ENCODE peak calls at places on chromosomes 7 and 10, in seven cellular contexts. I is GM10248; M is NCI-H524; N is KG1; Z is tibial artery; T is posterior cingulate gyrus; Y is activated naive CD4-positive, alpha-beta T cell treated with anti-CD3 and anti-CD28 coated beads, Interleukin-2, amount 10 ng/mL, durations not matched to agents 7 days and 5 days. X is an unnamed sample.

GRCh38 chr7:12674861-12675260 is 12.6 kb upstream of the ARL4A start:
- DNase-seq in I (peak; percentile 39), Y (peak; percentile 63), N (no peak), T (no peak), Z (no peak), M (no peak), X (no peak)

GRCh38 chr7:46432666-46433065 is 511.6 kb upstream of the IGFBP3 start:
- DNase-seq in T (no peak), M (no peak), I (no peak), N (no peak), Z (no peak), Y (no peak), X (no peak)

GRCh38 chr10:51706225-51706624 is 6.8 kb upstream of the CSTF2T start:
- DNase-seq in I (no peak), M (no peak), Z (peak; percentile 95), T (no peak), Y (no peak), N (no peak), X (no peak)

GRCh38 chr10:103155485-103156085 is 37.5 kb downstream of the NT5C2 start:
- DNase-seq in M (no peak), Z (no peak), Y (no peak), N (no peak), T (no peak), I (no peak), X (no peak)

GRCh38 chr10:103765981-103766380 is 89.4 kb downstream of the SH3PXD2A start:
- DNase-seq in Y (peak; percentile 80), I (no peak), T (no peak), N (no peak), M (no peak), Z (no peak), X (no peak)

GRCh38 chr10:125037145-125037544 is 95.2 kb downstream of the ZRANB1 start:
- DNase-seq in N (no peak), Z (peak; percentile 88), M (no peak), I (no peak), Y (no peak), T (no peak), X (no peak)

GRCh38 chr7:20264623-20265022 is 47.4 kb upstream of the MACC1 start:
- DNase-seq in N (no peak), Y (no peak), I (no peak), M (no peak), Z (no peak), T (no peak), X (no peak)

GRCh38 chr7:138975343-138976104 is 5.7 kb downstream of the KIAA1549 start:
- DNase-seq in T (no peak), I (no peak), Z (no peak), Y (no peak), M (peak; percentile 74), N (no peak), X (no peak)

GRCh38 chr7:21941570-21942224 is 4.0 kb downstream of the CDCA7L start:
- DNase-seq in Z (no peak), N (no peak), Y (peak; percentile 28), T (no peak), M (no peak), I (no peak), X (no peak)

GRCh38 chr7:34900891-34901493 is 136.3 kb downstream of the DPY19L1 start:
- DNase-seq in I (peak; percentile 44), N (no peak), Z (no peak), T (no peak), M (no peak), Y (no peak), X (no peak)

GRCh38 chr7:16954326-16954725 is 72.5 kb upstream of the AGR3 start:
- DNase-seq in Y (no peak), T (no peak), N (no peak), M (no peak), Z (no peak), I (no peak), X (no peak)

GRCh38 chr10:78973901-78974408 is 94.8 kb upstream of the ZMIZ1 start:
- DNase-seq in M (peak; percentile 79), Z (no peak), N (no peak), I (no peak), T (peak; percentile 92), Y (peak; percentile 66), X (peak; percentile 81)

GRCh38 chr10:71083457-71083975 is 128.9 kb upstream of the UNC5B start:
- DNase-seq in Z (peak; percentile 44), Y (no peak), M (no peak), I (no peak), N (no peak), T (no peak), X (no peak)

GRCh38 chr10:86001521-86001920 is 365.1 kb downstream of the GRID1 start:
- DNase-seq in Y (no peak), M (no peak), I (no peak), N (no peak), T (no peak), Z (no peak), X (no peak)

GRCh38 chr10:17007836-17008235 is 121.8 kb downstream of the CUBN start:
- DNase-seq in T (no peak), I (no peak), Z (no peak), M (no peak), Y (no peak), N (no peak), X (no peak)

GRCh38 chr7:85023066-85023687 is 163.7 kb downstream of the SEMA3D start:
- DNase-seq in M (peak; percentile 38), Z (no peak), Y (peak; percentile 27), N (peak; percentile 10), I (peak; percentile 3), T (no peak), X (peak; percentile 34)

GRCh38 chr7:134835463-134835823 is 56.0 kb downstream of the CALD1 start:
- DNase-seq in Z (no peak), M (no peak), T (no peak), N (no peak), Y (no peak), I (no peak), X (no peak)

GRCh38 chr7:67523706-67524105 is 527.1 kb downstream of the TYW1 start:
- DNase-seq in Z (no peak), N (no peak), I (no peak), T (no peak), Y (no peak), M (peak; percentile 87), X (no peak)

GRCh38 chr7:151719031-151719894 is 157.7 kb downstream of the PRKAG2 start:
- DNase-seq in M (no peak), Z (no peak), I (no peak), N (no peak), Y (no peak), T (no peak), X (no peak)

GRCh38 chr7:54546081-54546985 is 4.2 kb downstream of the VSTM2A start:
- DNase-seq in Z (no peak), I (no peak), N (no peak), Y (no peak), T (peak; percentile 82), M (peak; percentile 70), X (no peak)

GRCh38 chr7:12152196-12152918 is 58.7 kb upstream of the TMEM106B start:
- DNase-seq in N (no peak), T (no peak), I (no peak), Z (no peak), Y (no peak), M (no peak), X (peak; percentile 14)

GRCh38 chr10:95407546-95407945 is 116.7 kb upstream of the PDLIM1 start:
- DNase-seq in I (no peak), M (no peak), N (no peak), T (no peak), Z (no peak), Y (no peak), X (no peak)

GRCh38 chr10:99520040-99520803 is 12.5 kb upstream of the NKX2-3 start:
- DNase-seq in Z (no peak), M (no peak), N (no peak), T (no peak), I (no peak), Y (no peak), X (no peak)

GRCh38 chr7:36023025-36023424 is 130.0 kb upstream of the EEPD1 start:
- DNase-seq in Z (no peak), Y (no peak), I (no peak), T (no peak), M (no peak), N (no peak), X (no peak)

GRCh38 chr7:43692582-43693373 is 36.5 kb downstream of the COA1 start:
- DNase-seq in I (no peak), M (no peak), T (no peak), Y (no peak), N (no peak), Z (no peak), X (no peak)

GRCh38 chr10:86409183-86409582 is 42.6 kb upstream of the GRID1 start:
- DNase-seq in M (no peak), I (no peak), N (no peak), Y (no peak), T (no peak), Z (no peak), X (no peak)

GRCh38 chr7:157568785-157569584 is 232.2 kb downstream of the DNAJB6 start:
- DNase-seq in N (peak; percentile 2), T (peak; percentile 87), Y (peak; percentile 80), I (peak; percentile 39), M (peak; percentile 79), Z (no peak), X (peak; percentile 30)

GRCh38 chr10:83037653-83038052 is 1101.7 kb upstream of the GHITM start:
- DNase-seq in Y (no peak), T (no peak), N (no peak), Z (no peak), M (no peak), I (no peak), X (no peak)

GRCh38 chr7:68938151-68938550 is 660.1 kb upstream of the AUTS2 start:
- DNase-seq in Z (no peak), T (no peak), Y (no peak), M (no peak), N (no peak), I (no peak), X (no peak)

GRCh38 chr10:129474642-129475041 is 7.6 kb downstream of the MGMT start:
- DNase-seq in T (no peak), I (no peak), Z (no peak), M (no peak), N (no peak), Y (no peak), X (no peak)

GRCh38 chr10:1942478-1942877 is 205.2 kb upstream of the ADARB2 start:
- DNase-seq in Z (no peak), N (no peak), M (no peak), I (no peak), T (no peak), Y (no peak), X (no peak)

GRCh38 chr10:71613303-71613777 is 106.2 kb downstream of the C10orf105 start:
- DNase-seq in M (no peak), Z (no peak), N (no peak), T (no peak), Y (no peak), I (no peak), X (no peak)

GRCh38 chr10:116159197-116159596 is 113.8 kb downstream of the GFRA1 start:
- DNase-seq in Y (no peak), T (no peak), N (no peak), I (no peak), Z (no peak), M (no peak), X (no peak)

GRCh38 chr7:6175642-6176041 is 96.8 kb downstream of the CYTH3 start:
- DNase-seq in N (no peak), Z (no peak), I (no peak), Y (no peak), M (no peak), T (no peak), X (no peak)

GRCh38 chr10:110151871-110152270 is 55.5 kb upstream of the MXI1 start:
- DNase-seq in Z (no peak), M (peak; percentile 45), T (no peak), I (no peak), N (no peak), Y (no peak), X (no peak)

GRCh38 chr10:102225646-102226541 is at the start of gene ELOVL3:
- DNase-seq in N (no peak), Y (peak; percentile 93), I (peak; percentile 94), M (peak; percentile 74), T (peak; percentile 97), Z (peak; percentile 93), X (peak; percentile 89)

X was measured in foreskin melanocyte.